ENCODE peak calls at places on chromosomes 7 and 10, in eight cellular contexts. N is heart left ventricle, U is WERI-Rb-1, A is A673, F is foreskin fibroblast, P is uterus, X is endothelial cell of umbilical vein, Y is lower lobe of right lung. K is an unnamed sample.

GRCh38 chr10:79021948-79022499 is 46.7 kb upstream of the ZMIZ1 start:
- DNase-seq in N (peak), U (no peak), A (no peak), F (no peak), P (no peak), X (no peak), Y (peak), K (no peak)

GRCh38 chr10:79022565-79023488 is 45.9 kb upstream of the ZMIZ1 start:
- DNase-seq in N (peak), U (no peak), A (peak), F (no peak), P (no peak), X (peak), Y (peak), K (no peak)

GRCh38 chr10:68154211-68154497 is 44.9 kb downstream of the MYPN start:
- DNase-seq in N (peak), U (no peak), A (peak), F (peak), P (peak), X (no peak), Y (no peak), K (no peak)

GRCh38 chr10:88651131-88651541 is 13.1 kb upstream of the LIPF start:
- DNase-seq in N (no peak), U (no peak), A (peak), F (peak), P (no peak), X (peak), Y (no peak), K (peak)

GRCh38 chr7:94170836-94171235 is 166.7 kb upstream of the BET1 start:
- DNase-seq in N (no peak), U (no peak), A (no peak), F (no peak), P (no peak), X (no peak), Y (no peak), K (no peak)

GRCh38 chr7:106073701-106074100 is 38.4 kb downstream of the SYPL1 start:
- DNase-seq in N (no peak), U (no peak), A (no peak), F (no peak), P (no peak), X (no peak), Y (no peak), K (no peak)

GRCh38 chr7:105015631-105015965 is 1.6 kb downstream of the KMT2E start:
- DNase-seq in N (peak), U (no peak), A (peak), F (peak), P (no peak), X (peak), Y (no peak), K (no peak)

GRCh38 chr7:7098280-7098818 is 84.0 kb upstream of the C1GALT1 start:
- DNase-seq in N (no peak), U (no peak), A (no peak), F (no peak), P (no peak), X (no peak), Y (no peak), K (no peak)

GRCh38 chr10:46542567-46543323 is 13.7 kb downstream of the GPRIN2 start:
- DNase-seq in N (peak), U (peak), A (no peak), F (no peak), P (peak), X (no peak), Y (peak), K (no peak)

GRCh38 chr10:111281516-111281915 is 204.7 kb downstream of the ADRA2A start:
- DNase-seq in N (no peak), U (no peak), A (peak), F (no peak), P (no peak), X (no peak), Y (no peak), K (no peak)

GRCh38 chr10:105188737-105189463 is 547.8 kb downstream of the SORCS3 start:
- DNase-seq in N (no peak), U (peak), A (no peak), F (peak), P (no peak), X (no peak), Y (no peak), K (no peak)

GRCh38 chr10:123555616-123556015 is 110.5 kb upstream of the GPR26 start:
- DNase-seq in N (no peak), U (no peak), A (no peak), F (no peak), P (no peak), X (no peak), Y (no peak), K (no peak)

GRCh38 chr7:156026076-156027002 is 214.1 kb upstream of the SHH start:
- DNase-seq in N (no peak), U (no peak), A (no peak), F (no peak), P (no peak), X (no peak), Y (no peak), K (no peak)

GRCh38 chr10:110843031-110843430 is 28.7 kb upstream of the PDCD4 start:
- DNase-seq in N (no peak), U (no peak), A (peak), F (no peak), P (no peak), X (no peak), Y (no peak), K (no peak)

GRCh38 chr7:34011017-34011680 is 105.8 kb downstream of the BMPER start:
- DNase-seq in N (no peak), U (no peak), A (no peak), F (peak), P (no peak), X (no peak), Y (no peak), K (no peak)

GRCh38 chr10:80280071-80280800 is 9.2 kb downstream of the MAT1A start:
- DNase-seq in N (no peak), U (no peak), A (no peak), F (no peak), P (no peak), X (no peak), Y (no peak), K (no peak)

GRCh38 chr7:12423355-12423994 is 19.8 kb upstream of the VWDE start:
- DNase-seq in N (no peak), U (no peak), A (no peak), F (peak), P (no peak), X (peak), Y (no peak), K (peak)

GRCh38 chr10:30215631-30216030 is 133.4 kb downstream of the MTPAP start:
- DNase-seq in N (no peak), U (no peak), A (peak), F (no peak), P (no peak), X (no peak), Y (no peak), K (no peak)

GRCh38 chr7:133512560-133512959 is 259.7 kb downstream of the EXOC4 start:
- DNase-seq in N (no peak), U (no peak), A (no peak), F (peak), P (no peak), X (no peak), Y (no peak), K (no peak)

GRCh38 chr10:89937494-89937893 is 236.1 kb downstream of the KIF20B start:
- DNase-seq in N (no peak), U (no peak), A (no peak), F (no peak), P (no peak), X (no peak), Y (no peak), K (no peak)

GRCh38 chr7:28442540-28443420 is 30.5 kb downstream of the CREB5 start:
- DNase-seq in N (no peak), U (no peak), A (no peak), F (peak), P (no peak), X (no peak), Y (no peak), K (no peak)

GRCh38 chr7:464712-465461 is 54.8 kb downstream of the PDGFA start:
- DNase-seq in N (peak), U (no peak), A (no peak), F (peak), P (peak), X (peak), Y (no peak), K (peak)

GRCh38 chr10:3666525-3667302 is 118.3 kb downstream of the KLF6 start:
- DNase-seq in N (no peak), U (no peak), A (no peak), F (no peak), P (no peak), X (no peak), Y (peak), K (no peak)

GRCh38 chr7:30661926-30662325 is 20.3 kb downstream of the CRHR2 start:
- DNase-seq in N (no peak), U (no peak), A (no peak), F (no peak), P (no peak), X (no peak), Y (no peak), K (no peak)

GRCh38 chr7:156919132-156919713 is 26.2 kb upstream of the LMBR1 start:
- DNase-seq in N (no peak), U (no peak), A (no peak), F (no peak), P (no peak), X (no peak), Y (no peak), K (no peak)

GRCh38 chr7:7761340-7761973 is 43.0 kb upstream of the RPA3 start:
- DNase-seq in N (no peak), U (no peak), A (peak), F (peak), P (no peak), X (peak), Y (no peak), K (peak)

GRCh38 chr10:96878071-96878470 is 46.0 kb downstream of the LCOR start:
- DNase-seq in N (no peak), U (no peak), A (no peak), F (no peak), P (no peak), X (no peak), Y (no peak), K (no peak)

GRCh38 chr7:106623846-106624245 is 37.1 kb downstream of the CCDC71L start:
- DNase-seq in N (no peak), U (no peak), A (no peak), F (peak), P (no peak), X (no peak), Y (no peak), K (no peak)

DNA sequence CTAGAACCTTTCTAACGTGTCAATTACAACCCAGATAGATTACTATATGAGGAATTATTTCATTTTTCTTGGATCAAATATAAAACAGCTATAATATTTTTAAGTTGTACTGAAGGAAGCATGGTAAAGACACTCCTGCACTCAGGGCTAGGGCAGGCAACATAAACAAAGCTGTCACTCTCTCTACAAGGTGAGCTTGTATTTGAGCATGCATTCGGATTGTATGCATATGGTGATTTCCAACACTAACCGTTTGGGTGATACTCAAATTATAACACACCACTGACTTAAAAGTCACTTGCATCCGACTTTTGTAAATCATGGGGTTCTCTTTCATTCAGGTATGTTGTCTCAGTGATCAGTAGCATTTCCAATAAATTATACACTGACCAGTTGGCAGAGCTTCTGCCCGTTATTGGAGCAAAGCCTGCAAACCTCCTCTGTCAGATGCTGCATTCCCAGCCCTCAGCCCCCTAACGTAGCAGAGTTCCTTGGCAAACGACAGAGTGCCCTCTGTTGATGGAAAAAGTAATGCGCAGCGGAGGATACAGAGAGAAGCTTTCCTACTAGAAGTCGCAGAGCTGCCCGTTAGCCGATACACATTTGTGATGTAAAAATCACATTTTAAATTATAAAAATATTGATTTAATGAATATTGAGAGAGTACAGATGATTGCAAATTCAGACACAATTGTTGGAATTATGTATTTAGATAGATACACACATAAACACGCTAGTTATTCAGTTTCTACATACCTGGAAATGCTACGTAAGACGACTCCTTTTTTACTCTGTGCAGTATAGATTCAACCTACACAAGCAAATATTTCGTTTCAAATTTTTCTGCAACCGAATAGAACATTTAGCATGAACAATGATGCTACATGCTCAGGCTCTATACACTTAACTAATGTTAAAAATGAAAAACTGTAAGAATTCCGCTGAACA is 173.9 kb upstream of the SP4 start:
- DNase-seq in N (no peak), U (peak), A (peak), F (peak), P (no peak), X (peak), Y (no peak), K (peak)
- TF ChIP-seq CTCF in N (peak), U (peak), A (peak), F (peak), P (peak), X (peak), Y (peak), K (peak)

GRCh38 chr7:45140827-45141226 is 16.8 kb upstream of the RAMP3 start:
- DNase-seq in N (no peak), U (no peak), A (no peak), F (no peak), P (no peak), X (no peak), Y (no peak), K (no peak)
- H3K4me3 ChIP-seq in N (no peak), U (no peak), A (no peak), F (no peak), P (no peak), X (no peak), Y (no peak), K (no peak)

GRCh38 chr7:151008143-151008510 is 16.2 kb downstream of the ATG9B start:
- DNase-seq in N (peak), U (no peak), A (peak), F (no peak), P (no peak), X (peak), Y (no peak), K (no peak)

GRCh38 chr7:151010002-151010306 is 14.3 kb downstream of the ATG9B start:
- DNase-seq in N (no peak), U (no peak), A (no peak), F (no peak), P (no peak), X (no peak), Y (no peak), K (no peak)

GRCh38 chr7:151010307-151011096 is 13.8 kb downstream of the ATG9B start:
- DNase-seq in N (no peak), U (peak), A (no peak), F (peak), P (no peak), X (no peak), Y (no peak), K (no peak)

GRCh38 chr7:151008511-151009323 is 15.6 kb downstream of the ATG9B start:
- DNase-seq in N (peak), U (peak), A (peak), F (peak), P (peak), X (peak), Y (peak), K (no peak)

DNA sequence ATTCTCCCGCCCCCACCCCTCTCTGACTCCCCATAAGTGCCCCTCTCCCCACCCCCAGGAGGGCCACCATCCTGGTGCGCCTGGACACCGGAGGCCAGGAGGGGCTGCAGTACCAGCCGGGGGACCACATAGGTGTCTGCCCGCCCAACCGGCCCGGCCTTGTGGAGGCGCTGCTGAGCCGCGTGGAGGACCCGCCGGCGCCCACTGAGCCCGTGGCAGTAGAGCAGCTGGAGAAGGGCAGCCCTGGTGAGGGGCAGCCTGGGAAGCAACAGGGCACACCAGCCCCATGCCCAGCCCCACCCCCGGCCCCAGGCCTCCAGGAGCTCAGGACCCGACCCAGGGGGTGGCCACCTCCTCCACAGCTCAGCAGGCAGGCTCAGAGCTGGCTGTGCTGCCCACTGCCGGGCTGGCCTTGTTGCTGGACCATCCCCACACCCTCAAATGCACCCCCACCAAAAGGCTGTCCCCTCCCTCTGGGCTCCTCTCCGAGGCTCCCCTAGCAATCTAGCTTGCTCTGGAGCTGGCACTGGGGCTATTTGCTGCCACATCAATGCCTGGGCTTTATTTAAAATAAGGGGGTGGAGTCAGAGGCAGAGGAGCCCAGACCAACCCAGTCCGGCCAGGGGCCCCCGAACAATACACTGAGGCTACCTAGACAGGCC is 14.8 kb downstream of the ATG9B start:
- DNase-seq in N (no peak), U (no peak), A (no peak), F (no peak), P (no peak), X (no peak), Y (no peak), K (no peak)
- TF ChIP-seq CTCF in N (no peak), U (peak), A (no peak), F (no peak), P (no peak), X (no peak), Y (no peak), K (no peak)

GRCh38 chr7:128941946-128942526 is 4.3 kb downstream of the IRF5 start:
- DNase-seq in N (no peak), U (no peak), A (no peak), F (no peak), P (no peak), X (no peak), Y (no peak), K (no peak)

GRCh38 chr7:128947854-128948253 is 10.1 kb downstream of the IRF5 start:
- DNase-seq in N (no peak), U (no peak), A (no peak), F (peak), P (no peak), X (no peak), Y (no peak), K (no peak)

GRCh38 chr7:128945668-128946366 is 8.1 kb downstream of the IRF5 start:
- DNase-seq in N (no peak), U (no peak), A (no peak), F (no peak), P (no peak), X (no peak), Y (no peak), K (no peak)

GRCh38 chr7:128946936-128947830 is 9.5 kb downstream of the IRF5 start:
- DNase-seq in N (no peak), U (no peak), A (no peak), F (no peak), P (no peak), X (no peak), Y (no peak), K (no peak)

DNA sequence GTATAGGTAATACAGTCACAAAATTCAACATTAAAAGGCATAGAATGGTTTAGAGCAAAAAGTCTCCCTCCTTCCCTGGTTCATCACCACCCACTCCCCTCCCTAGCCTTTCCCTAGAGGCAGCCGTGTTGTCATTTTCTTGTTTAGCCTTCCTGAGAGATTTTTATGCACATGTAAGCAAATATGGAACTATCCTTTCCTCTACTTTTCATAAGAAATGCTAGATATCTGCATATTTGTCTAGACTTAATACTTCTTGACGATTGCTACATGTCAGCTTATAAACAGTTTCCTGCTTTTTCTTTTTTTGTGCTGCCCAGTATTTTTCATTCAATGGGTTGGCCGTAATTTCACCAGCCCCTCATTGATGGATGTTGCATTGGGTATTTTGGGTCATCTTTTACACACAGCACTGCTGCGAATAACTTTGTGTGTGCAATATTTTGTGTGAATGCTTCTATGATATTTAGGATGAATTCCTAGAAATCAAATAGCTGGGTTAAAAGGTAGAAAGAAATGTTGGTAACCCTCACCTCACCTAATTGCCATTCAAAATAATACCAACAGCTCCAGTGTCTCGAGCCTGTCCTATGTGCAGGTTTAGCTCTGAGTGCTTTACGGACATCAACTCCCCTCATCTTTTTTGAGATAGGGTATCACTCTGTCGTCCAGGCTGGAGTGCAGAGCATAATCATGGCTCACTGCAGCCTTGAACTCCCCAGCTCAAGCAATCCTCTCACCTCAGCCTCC is 6.9 kb downstream of the IRF5 start:
- DNase-seq in N (no peak), U (no peak), A (no peak), F (no peak), P (no peak), X (no peak), Y (no peak), K (no peak)
- H3K4me3 ChIP-seq in N (no peak), U (no peak), A (no peak), F (no peak), P (no peak), X (no peak), Y (no peak), K (no peak)